ENCODE peak calls at places on chromosomes 16 and 17, in four cellular contexts. G is HEK293T; D is NCI-H1092; F is activated T-cell treated with anti-CD3 and anti-CD28 coated beads, Interleukin-2, amount 50 U/mL, for 72 hours. V is an unnamed sample.

GRCh38 chr17:48543854-48544355 is 1.0 kb downstream of the HOXB2 start:
- DNase-seq in F (peak; percentile 61), D (no peak), G (no peak), V (no peak)

GRCh38 chr17:6953689-6954088 is 42.2 kb upstream of the ALOX12 start:
- DNase-seq in D (no peak), G (no peak), F (no peak), V (no peak)

GRCh38 chr16:47285001-47285400 is 141.3 kb upstream of the NETO2 start:
- DNase-seq in G (no peak), D (no peak), F (no peak), V (no peak)

GRCh38 chr17:44987194-44987882 is 19.2 kb upstream of the C1QL1 start:
- DNase-seq in D (no peak), G (no peak), F (no peak), V (no peak)

GRCh38 chr16:2428051-2428786 is 1.0 kb upstream of the CCNF start:
- DNase-seq in D (no peak), F (peak; percentile 36), G (peak; percentile 22), V (no peak)

GRCh38 chr16:69107311-69107962 is 2.0 kb downstream of the HAS3 start:
- DNase-seq in D (peak; percentile 33), F (no peak), G (no peak), V (peak; percentile 15)

GRCh38 chr16:89712476-89712805 is 8.3 kb downstream of the VPS9D1 start:
- DNase-seq in G (no peak), D (no peak), F (no peak), V (no peak)

GRCh38 chr16:29862383-29862883 is 593 bp downstream of the CDIPT start:
- DNase-seq in F (peak; percentile 30), D (no peak), G (no peak), V (no peak)

GRCh38 chr17:39174907-39175694 is 9.1 kb upstream of the ARL5C start:
- DNase-seq in G (peak; percentile 79), D (peak; percentile 30), F (peak; percentile 80), V (peak; percentile 52)

GRCh38 chr16:1333149-1333812 is at the start of gene BAIAP3:
- DNase-seq in D (no peak), F (peak; percentile 62), G (peak; percentile 86), V (no peak)